ENCODE peak calls at places on chromosomes 5 and 9, in ten cellular contexts. E, W, T, C, O, Y, N, J, X and F are unnamed samples.

GRCh38 chr5:124034963-124035362 is 523.0 kb downstream of the CSNK1G3 start:
- DNase-seq in E (peak), C (no peak), J (no peak), O (no peak), N (no peak), Y (no peak), T (no peak), X (no peak), W (no peak), F (no peak)

GRCh38 chr5:65126192-65126591 is 355.5 kb downstream of the ADAMTS6 start:
- DNase-seq in E (no peak), T (no peak), N (peak), X (peak), C (no peak), J (peak), O (no peak), Y (no peak), W (no peak), F (no peak)

GRCh38 chr5:58188287-58188651 is 271.6 kb downstream of the PLK2 start:
- DNase-seq in O (no peak), N (no peak), J (no peak), Y (no peak), C (peak), E (no peak), X (peak), W (no peak), T (no peak), F (peak)

GRCh38 chr9:19577411-19577810 is 168.6 kb downstream of the ACER2 start:
- DNase-seq in W (no peak), X (no peak), J (no peak), O (no peak), T (no peak), C (no peak), N (no peak), E (no peak), Y (no peak), F (no peak)

GRCh38 chr5:143985832-143986485 is 174.0 kb downstream of the HMHB1 start:
- DNase-seq in T (no peak), O (no peak), E (no peak), C (peak), X (peak), Y (no peak), J (no peak), N (no peak), W (peak), F (peak)

GRCh38 chr9:16743375-16743774 is 127.1 kb downstream of the BNC2 start:
- DNase-seq in T (no peak), J (no peak), W (no peak), N (no peak), C (no peak), E (no peak), X (no peak), O (no peak), Y (no peak), F (no peak)

GRCh38 chr5:151153766-151154272 is 3.8 kb downstream of the ANXA6 start:
- DNase-seq in O (peak), W (no peak), T (no peak), N (no peak), C (no peak), Y (peak), J (no peak), E (no peak), X (no peak), F (no peak)

GRCh38 chr5:138305797-138306196 is 25.8 kb downstream of the CDC25C start:
- DNase-seq in E (no peak), J (peak), T (no peak), C (no peak), W (no peak), N (peak), Y (no peak), O (no peak), X (no peak), F (no peak)